ENCODE peak calls at places on chromosomes 11 and 22, in seven cellular contexts. D is mammary epithelial cell, M is gastrocnemius medialis, H is small intestine, W is thyroid gland, C is transverse colon, O is colonic mucosa. I is an unnamed sample.

GRCh38 chr22:42800731-42801536 is 56.1 kb downstream of the ARFGAP3 start:
- DNase-seq in W (no peak), D (no peak), M (no peak), C (no peak), O (no peak), H (peak; percentile 10), I (no peak)

GRCh38 chr22:27494821-27495220 is 306.7 kb downstream of the MN1 start:
- DNase-seq in M (no peak), H (no peak), O (no peak), W (no peak), C (no peak), D (no peak), I (no peak)

GRCh38 chr11:130979386-130979972 is 63.2 kb upstream of the SNX19 start:
- DNase-seq in H (no peak), M (no peak), D (peak; percentile 36), W (no peak), C (no peak), O (no peak), I (no peak)

GRCh38 chr11:75314771-75315438 is 36.6 kb downstream of the ARRB1 start:
- DNase-seq in W (no peak), M (no peak), D (no peak), C (no peak), H (no peak), O (no peak), I (no peak)

GRCh38 chr11:116294630-116295029 is 478.2 kb downstream of the BUD13 start:
- DNase-seq in O (no peak), D (peak; percentile 42), H (peak; percentile 55), W (no peak), M (no peak), C (no peak), I (no peak)

GRCh38 chr22:28780296-28780695 is 7.8 kb downstream of the CCDC117 start:
- DNase-seq in D (no peak), H (no peak), O (no peak), W (no peak), M (no peak), C (no peak), I (no peak)

GRCh38 chr11:3058753-3059664 is 1.8 kb upstream of the CARS1 start:
- DNase-seq in W (no peak), C (no peak), D (peak; percentile 65), O (no peak), H (no peak), M (no peak), I (no peak)

GRCh38 chr11:134822930-134823329 is 410.9 kb upstream of the B3GAT1 start:
- DNase-seq in M (no peak), D (no peak), W (no peak), C (no peak), O (no peak), H (no peak), I (no peak)

GRCh38 chr11:77823775-77824174 is 2.8 kb downstream of the AAMDC start:
- DNase-seq in D (no peak), W (no peak), M (no peak), H (peak; percentile 71), C (no peak), O (no peak), I (no peak)

GRCh38 chr11:116693206-116694016 is 79.4 kb downstream of the BUD13 start:
- DNase-seq in H (peak; percentile 92), M (no peak), W (no peak), D (peak; percentile 77), O (peak; percentile 69), C (peak; percentile 50), I (peak; percentile 70)

GRCh38 chr22:37211853-37212173 is 464 bp downstream of the SSTR3 start:
- DNase-seq in M (no peak), H (no peak), C (no peak), O (no peak), D (no peak), W (no peak), I (no peak)
- H3K4me1 ChIP-seq in M (no peaks in the 10 kb centered on the region), H (no peaks in the 10 kb centered on the region), C (no peaks in the 10 kb centered on the region), O (no peaks in the 10 kb centered on the region), D (peaks cover 3% of the 10 kb centered on the region), W (no peaks in the 10 kb centered on the region), I (no peaks in the 10 kb centered on the region)

GRCh38 chr11:19980957-19981669 is 179.2 kb downstream of the DBX1 start:
- DNase-seq in C (peak; percentile 17), H (no peak), W (peak; percentile 62), M (no peak), O (no peak), D (no peak), I (no peak)
- H3K4me3 ChIP-seq in C (no peak overlapping the region), H (no peak overlapping the region), W (no peak overlapping the region), M (no peak overlapping the region), O (no peak overlapping the region), D (no peak overlapping the region), I (peak overlapping the region; percentile 11)

DNA sequence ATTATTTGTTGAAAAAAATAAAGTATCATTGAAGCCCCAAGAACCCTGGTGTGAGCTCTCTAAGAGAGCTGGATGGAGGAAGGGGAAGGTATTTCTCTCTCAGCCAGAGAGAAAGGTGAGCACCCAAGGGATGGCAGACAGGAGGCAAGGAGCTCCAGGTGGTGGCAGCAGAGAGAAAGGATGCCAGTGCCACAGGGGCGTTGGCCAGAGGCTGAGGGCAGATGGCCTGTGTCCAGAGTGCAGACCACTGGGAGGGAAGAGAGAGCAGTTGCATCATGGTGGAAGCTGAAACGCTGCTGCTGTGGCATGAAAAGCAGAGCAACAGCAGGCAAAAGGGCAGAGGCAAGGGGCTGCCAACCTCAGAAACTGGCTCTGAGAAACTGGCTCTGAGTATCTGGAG is 8.5 kb downstream of the SPON1 start:
- DNase-seq in O (peak; percentile 81), D (peak; percentile 23), M (no peak), H (peak; percentile 80), W (peak; percentile 49), C (peak; percentile 69), I (no peak)
- H3K4me1 ChIP-seq in O (peaks cover 6% of the 10 kb centered on the region), D (no peaks in the 10 kb centered on the region), M (no peaks in the 10 kb centered on the region), H (peaks cover 8% of the 10 kb centered on the region), W (no peaks in the 10 kb centered on the region), C (peaks cover 27% of the 10 kb centered on the region), I (no peaks in the 10 kb centered on the region)

GRCh38 chr22:37819100-37819433 is 4.1 kb upstream of the GALR3 start:
- DNase-seq in C (no peak), M (no peak), O (no peak), H (no peak), D (no peak), W (no peak), I (no peak)
- H3K4me3 ChIP-seq in C (no peak overlapping the region), M (peak overlapping the region; percentile 48), O (peak overlapping the region; percentile 38), H (peak overlapping the region; percentile 37), D (peak overlapping the region; percentile 16), W (no peak overlapping the region), I (peak overlapping the region; percentile 44)

DNA sequence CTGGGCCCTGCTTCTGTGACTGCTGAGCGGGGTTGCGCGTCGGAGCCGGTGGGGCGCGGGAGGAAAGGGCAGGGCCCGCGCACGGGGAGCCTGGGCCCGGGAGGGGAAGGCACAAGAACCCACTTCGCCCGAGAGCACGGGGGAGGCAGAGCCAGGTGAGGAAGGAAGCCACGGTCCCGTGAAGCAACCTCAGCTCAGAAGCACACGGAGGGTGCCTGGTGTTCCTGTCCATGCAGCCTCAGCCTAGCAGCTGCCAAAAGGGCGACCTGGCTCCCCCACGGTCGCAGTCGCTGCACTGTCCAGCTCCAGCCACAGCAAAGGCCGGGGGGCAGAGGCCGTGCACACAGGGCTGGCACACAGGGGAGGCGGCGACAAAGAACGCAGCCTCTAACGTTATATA is 9.3 kb upstream of the CDC42BPG start:
- DNase-seq in M (no peak), W (no peak), D (no peak), O (no peak), C (no peak), H (peak; percentile 17), I (no peak)
- H3K4me1 ChIP-seq in M (peaks cover 92% of the 10 kb centered on the region), W (peaks cover 4% of the 10 kb centered on the region), D (peaks cover 54% of the 10 kb centered on the region), O (peaks cover 44% of the 10 kb centered on the region), C (peaks cover 50% of the 10 kb centered on the region), H (peaks cover 27% of the 10 kb centered on the region), I (peaks cover 2% of the 10 kb centered on the region)

GRCh38 chr11:8261316-8261715 is 2.4 kb downstream of the LMO1 start:
- DNase-seq in C (no peak), W (no peak), D (no peak), M (no peak), H (no peak), O (no peak), I (no peak)

GRCh38 chr11:8263109-8263768 is 439 bp downstream of the LMO1 start:
- DNase-seq in O (no peak), D (no peak), C (no peak), M (no peak), W (peak; percentile 10), H (no peak), I (no peak)

GRCh38 chr11:8262552-8263108 is 1.0 kb downstream of the LMO1 start:
- DNase-seq in W (peak; percentile 49), D (peak; percentile 51), M (peak; percentile 40), C (peak; percentile 17), O (no peak), H (no peak), I (peak; percentile 47)

GRCh38 chr11:8260202-8260996 is 3.3 kb downstream of the LMO1 start:
- DNase-seq in O (no peak), H (no peak), D (no peak), C (no peak), M (no peak), W (no peak), I (peak; percentile 23)

DNA sequence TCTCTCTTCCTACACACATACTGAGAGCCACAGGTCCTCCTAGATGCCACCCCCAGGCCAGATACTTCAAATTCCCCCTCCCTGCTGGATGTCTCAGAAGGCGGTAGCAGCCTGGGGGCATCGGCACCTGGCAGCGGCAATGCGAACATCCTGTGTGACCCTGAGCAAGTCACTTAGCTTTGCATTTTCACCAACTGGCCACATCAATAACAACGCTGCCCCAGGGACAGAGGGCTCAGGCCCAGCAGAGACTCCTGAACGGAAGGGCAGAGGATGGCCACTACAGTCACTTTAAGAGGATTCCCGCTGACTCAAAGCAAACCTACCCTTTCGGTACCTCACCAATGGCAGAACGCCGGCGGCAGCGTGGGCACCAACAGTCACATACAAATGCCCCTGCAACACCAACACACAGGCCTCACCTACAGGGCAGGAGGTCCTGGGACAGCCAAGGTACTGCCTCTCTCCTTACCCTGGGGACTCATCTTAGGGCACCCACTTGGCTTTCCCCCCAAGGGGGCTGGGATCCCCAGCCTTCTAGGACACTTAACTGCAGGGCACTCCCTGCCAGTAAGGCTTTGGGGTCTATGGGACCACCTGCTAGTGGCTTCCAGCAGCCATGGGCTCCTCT is 1.6 kb downstream of the LMO1 start:
- DNase-seq in O (no peak), D (no peak), C (no peak), W (no peak), M (no peak), H (no peak), I (no peak)
- H3K4me3 ChIP-seq in O (no peak overlapping the region), D (no peak overlapping the region), C (no peak overlapping the region), W (no peak overlapping the region), M (peak overlapping the region; percentile 57), H (no peak overlapping the region), I (no peak overlapping the region)

DNA sequence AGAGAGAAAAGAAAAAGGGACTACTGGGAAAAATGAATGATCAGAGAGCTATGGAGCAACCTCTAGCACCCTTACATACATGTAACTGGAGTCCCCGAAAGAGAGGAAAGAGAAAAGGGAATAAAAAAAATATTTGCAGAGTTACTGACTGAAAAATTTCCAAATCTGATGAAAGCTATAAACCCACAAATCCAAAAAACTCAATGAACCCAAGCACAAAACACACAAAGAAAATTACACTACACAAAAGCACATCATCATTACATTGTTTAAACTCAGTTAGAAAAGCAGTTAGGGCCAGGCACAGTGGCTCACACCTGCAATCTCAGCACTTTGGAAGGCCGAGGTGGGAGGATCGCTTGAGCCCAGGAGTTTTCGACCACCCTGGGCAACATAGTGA is 6.7 kb downstream of the VPS37C start:
- DNase-seq in W (no peak), O (no peak), H (no peak), D (no peak), M (no peak), C (no peak), I (no peak)
- H3K4me1 ChIP-seq in W (peaks cover 48% of the 10 kb centered on the region), O (peaks cover 34% of the 10 kb centered on the region), H (peaks cover 22% of the 10 kb centered on the region), D (peaks cover 53% of the 10 kb centered on the region), M (peaks cover 53% of the 10 kb centered on the region), C (peaks cover 86% of the 10 kb centered on the region), I (peaks cover 51% of the 10 kb centered on the region)

I was measured in pancreas.